ENCODE peak calls at places on chromosomes 7 and 10, in nine cellular contexts. R is GM23248; O is heart right ventricle; D is ovary; B is uterus; I is substantia nigra; Z is mesendoderm; G is naive thymus-derived CD4-positive, alpha-beta T cell; C is colonic mucosa. T is an unnamed sample.

GRCh38 chr10:103742779-103743178 is 112.6 kb downstream of the SH3PXD2A start:
- DNase-seq in R (no peak), B (no peak), I (no peak), G (no peak), D (no peak), C (no peak), O (no peak), Z (no peak), T (no peak)

GRCh38 chr7:123571684-123572083 is 14.1 kb upstream of the NDUFA5 start:
- DNase-seq in D (no peak), B (no peak), I (no peak), Z (no peak), C (no peak), G (no peak), R (no peak), O (no peak), T (no peak)

GRCh38 chr10:88417337-88417736 is 165.8 kb downstream of the RNLS start:
- DNase-seq in G (no peak), D (no peak), Z (no peak), B (no peak), O (no peak), I (no peak), C (no peak), R (no peak), T (no peak)

GRCh38 chr7:142385528-142386340 is 127.9 kb upstream of the PRSS58 start:
- DNase-seq in D (no peak), B (no peak), C (peak; percentile 63), R (peak; percentile 81), G (peak; percentile 31), I (no peak), Z (peak; percentile 85), O (peak; percentile 36), T (no peak)

GRCh38 chr7:2029936-2030335 is 202.8 kb downstream of the MAD1L1 start:
- DNase-seq in R (no peak), Z (no peak), O (no peak), C (no peak), D (no peak), B (no peak), G (no peak), I (no peak), T (no peak)

GRCh38 chr10:97101166-97101940 is 84.4 kb downstream of the SLIT1 start:
- DNase-seq in Z (peak; percentile 31), O (no peak), I (no peak), C (no peak), B (no peak), G (no peak), D (no peak), R (peak; percentile 8), T (no peak)

GRCh38 chr10:120034236-120034635 is 141.7 kb downstream of the SEC23IP start:
- DNase-seq in C (no peak), G (no peak), R (no peak), O (no peak), I (no peak), D (no peak), B (no peak), Z (peak; percentile 21), T (no peak)

GRCh38 chr10:91621483-91622113 is 11.3 kb downstream of the PPP1R3C start:
- DNase-seq in O (no peak), I (no peak), G (no peak), B (no peak), R (no peak), C (no peak), D (no peak), Z (no peak), T (no peak)

GRCh38 chr10:128781636-128782035 is 655.4 kb upstream of the MKI67 start:
- DNase-seq in Z (no peak), B (no peak), G (no peak), O (no peak), R (no peak), I (no peak), D (no peak), C (no peak), T (no peak)

GRCh38 chr10:27687326-27687725 is 58.3 kb downstream of the MKX start:
- DNase-seq in Z (no peak), O (no peak), B (no peak), D (no peak), G (no peak), R (no peak), C (no peak), I (no peak), T (no peak)

GRCh38 chr7:35248576-35249536 is 5.0 kb downstream of the TBX20 start:
- DNase-seq in Z (peak; percentile 72), B (no peak), G (no peak), I (no peak), O (no peak), R (no peak), C (no peak), D (no peak), T (no peak)

GRCh38 chr10:126904807-126905686 is at the start of gene DOCK1:
- DNase-seq in R (peak; percentile 91), O (peak; percentile 75), Z (peak; percentile 85), B (peak; percentile 63), G (no peak), D (peak; percentile 79), I (peak; percentile 30), C (peak; percentile 79), T (no peak)
- H3K27ac ChIP-seq in R (peak within 1 kb of the TSS; percentile 38), O (peak within 1 kb of the TSS; percentile 84), Z (peak within 1 kb of the TSS; percentile 81), B (peak within 1 kb of the TSS; percentile 86), G (no peak within 1 kb of the TSS), D (peak within 1 kb of the TSS; percentile 80), I (peak within 1 kb of the TSS; percentile 73), C (peak within 1 kb of the TSS; percentile 55), T (peak within 1 kb of the TSS; percentile 90)

GRCh38 chr10:45460235-45460878 is 86.3 kb downstream of the ALOX5 start:
- DNase-seq in C (no peak), G (no peak), Z (no peak), D (no peak), I (no peak), R (no peak), O (no peak), B (no peak), T (no peak)
- H3K27ac ChIP-seq in C (no peak overlapping the region), G (no peak overlapping the region), Z (no peak overlapping the region), D (no peak overlapping the region), I (no peak overlapping the region), R (no peak overlapping the region), O (no peak overlapping the region), B (no peak overlapping the region), T (no peak overlapping the region)

GRCh38 chr10:18164093-18164492 is 23.9 kb downstream of the CACNB2 start:
- DNase-seq in D (no peak), O (no peak), B (no peak), G (no peak), Z (no peak), I (no peak), C (no peak), R (peak; percentile 73), T (no peak)
- H3K27ac ChIP-seq in D (no peak overlapping the region), O (no peak overlapping the region), B (peak overlapping the region; percentile 5), G (no peak overlapping the region), Z (no peak overlapping the region), I (no peak overlapping the region), C (no peak overlapping the region), R (peak overlapping the region; percentile 79), T (no peak overlapping the region)

DNA sequence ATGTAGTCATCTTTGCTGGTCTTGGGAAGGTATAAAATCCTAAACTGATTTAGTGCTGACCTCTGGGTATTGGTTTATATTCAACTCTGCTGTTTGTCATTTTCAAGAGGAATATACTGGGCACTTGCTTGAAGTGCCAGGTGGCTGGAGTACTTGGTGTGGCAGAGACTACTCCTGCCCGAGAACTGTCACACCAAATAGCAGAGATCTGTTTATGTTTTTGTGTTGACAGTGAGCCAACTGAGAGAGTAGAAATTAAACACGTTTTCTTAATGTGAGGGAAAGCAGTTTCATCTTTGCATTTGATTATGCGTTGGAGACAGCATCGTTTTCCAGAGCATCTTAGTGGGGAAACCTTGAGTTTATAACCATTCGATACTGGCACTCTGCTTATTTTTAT is 174.4 kb downstream of the CDCA7L start:
- DNase-seq in B (no peak), Z (no peak), O (no peak), G (no peak), R (no peak), C (no peak), D (no peak), I (no peak), T (no peak)
- H3K27ac ChIP-seq in B (no peak overlapping the region), Z (no peak overlapping the region), O (no peak overlapping the region), G (no peak overlapping the region), R (no peak overlapping the region), C (no peak overlapping the region), D (no peak overlapping the region), I (no peak overlapping the region), T (no peak overlapping the region)

T was measured in coronary artery.